ENCODE peak calls at places on chromosomes 2 and 18, in seven cellular contexts. F, X, Y, C, L, N and V are unnamed samples.

GRCh38 chr2:165635532-165635931 is 158.5 kb downstream of the GALNT3 start:
- DNase-seq in F (no peak), X (no peak), Y (no peak), C (no peak), L (no peak), N (no peak), V (no peak)

GRCh38 chr2:57720728-57721627 is 325.6 kb upstream of the VRK2 start:
- DNase-seq in F (peak; percentile 54), X (no peak), Y (peak; percentile 59), C (peak; percentile 22), L (peak; percentile 76), N (no peak), V (no peak)

GRCh38 chr2:70472256-70472905 is 81.2 kb downstream of the TGFA start:
- DNase-seq in F (no peak), X (no peak), Y (no peak), C (no peak), L (no peak), N (no peak), V (no peak)

GRCh38 chr2:57528499-57528898 is 518.1 kb upstream of the VRK2 start:
- DNase-seq in F (no peak), X (no peak), Y (no peak), C (no peak), L (no peak), N (no peak), V (no peak)

GRCh38 chr18:28143725-28144124 is 33.2 kb downstream of the CDH2 start:
- DNase-seq in F (no peak), X (no peak), Y (no peak), C (no peak), L (no peak), N (no peak), V (no peak)

GRCh38 chr2:241038374-241039180 is 40.2 kb downstream of the SNED1 start:
- DNase-seq in F (no peak), X (no peak), Y (no peak), C (no peak), L (no peak), N (no peak), V (no peak)

GRCh38 chr2:203484266-203485112 is 50.6 kb downstream of the RAPH1 start:
- DNase-seq in F (no peak), X (no peak), Y (no peak), C (no peak), L (peak; percentile 61), N (peak; percentile 32), V (no peak)

GRCh38 chr18:832085-832681 is 20.1 kb upstream of the YES1 start:
- DNase-seq in F (peak; percentile 77), X (no peak), Y (no peak), C (no peak), L (peak; percentile 43), N (peak; percentile 32), V (no peak)

GRCh38 chr2:26299488-26300092 is 46.4 kb upstream of the SELENOI start:
- DNase-seq in F (no peak), X (no peak), Y (no peak), C (peak; percentile 48), L (no peak), N (peak; percentile 41), V (no peak)

GRCh38 chr2:238525990-238526389 is 99.3 kb downstream of the ASB1 start:
- DNase-seq in F (no peak), X (no peak), Y (no peak), C (no peak), L (no peak), N (no peak), V (no peak)

GRCh38 chr2:105187531-105187930 is 54.0 kb upstream of the GPR45 start:
- DNase-seq in F (no peak), X (no peak), Y (no peak), C (no peak), L (no peak), N (no peak), V (no peak)

GRCh38 chr2:25228848-25229674 is 60.7 kb upstream of the POMC start:
- DNase-seq in F (peak; percentile 90), X (peak; percentile 34), Y (peak; percentile 98), C (peak; percentile 85), L (peak; percentile 84), N (peak; percentile 66), V (no peak)

GRCh38 chr2:25690058-25690457 is 16.7 kb upstream of the DTNB start:
- DNase-seq in F (no peak), X (no peak), Y (no peak), C (no peak), L (peak; percentile 33), N (peak; percentile 25), V (peak; percentile 25)

GRCh38 chr2:132581917-132582316 is 88.1 kb downstream of the LYPD1 start:
- DNase-seq in F (no peak), X (no peak), Y (no peak), C (no peak), L (no peak), N (peak; percentile 57), V (no peak)

GRCh38 chr18:55346387-55346786 is 241.6 kb downstream of the TCF4 start:
- DNase-seq in F (no peak), X (no peak), Y (no peak), C (no peak), L (no peak), N (no peak), V (no peak)

GRCh38 chr2:137924019-137924418 is 40.3 kb upstream of the HNMT start:
- DNase-seq in F (no peak), X (no peak), Y (no peak), C (no peak), L (no peak), N (no peak), V (no peak)

DNA sequence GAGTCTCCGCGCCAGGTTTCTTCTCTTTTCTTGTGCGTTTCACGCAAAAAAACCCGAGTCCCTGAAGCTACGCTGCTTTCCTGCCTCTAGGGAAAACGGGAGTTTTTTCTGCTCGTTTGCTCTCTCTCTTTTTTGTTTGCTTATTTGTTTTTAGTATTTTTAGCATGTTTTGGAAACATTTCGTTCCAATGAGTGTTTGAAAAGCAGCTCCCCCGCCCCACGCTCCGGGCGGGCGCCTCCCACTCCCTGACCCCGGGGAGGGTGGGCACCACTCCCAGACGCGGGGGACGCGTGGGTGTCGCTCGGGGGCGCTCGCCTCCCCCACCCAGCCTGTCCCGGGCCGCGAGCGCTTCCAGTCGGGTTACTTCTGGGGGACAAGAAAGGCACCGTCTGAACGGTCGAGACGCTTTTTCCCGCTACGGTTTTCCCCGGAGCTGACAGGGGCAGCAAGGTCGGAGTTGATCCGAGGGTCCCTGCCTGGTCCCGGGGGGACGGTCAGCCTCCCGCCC is 446 bp upstream of the EFHD1 start:
- DNase-seq in F (peak; percentile 54), X (peak; percentile 38), Y (no peak), C (peak; percentile 92), L (peak; percentile 41), N (no peak), V (peak; percentile 85)
- H3K4me3 ChIP-seq in F (peak overlapping the region; percentile 48), X (peak overlapping the region; percentile 75), Y (peak overlapping the region; percentile 49), C (peak overlapping the region; percentile 87), L (peak overlapping the region; percentile 61), N (peak overlapping the region; percentile 62), V (peak overlapping the region; percentile 81)

GRCh38 chr2:177031435-177032222 is 181.0 kb upstream of the HNRNPA3 start:
- DNase-seq in F (no peak), X (no peak), Y (peak; percentile 34), C (no peak), L (no peak), N (no peak), V (no peak)
- TF ChIP-seq EP300 in F (no peak), X (no peak), Y (no peak), C (no peak), L (no peak), N (no peak), V (no peak)

GRCh38 chr2:121501070-121501469 is 29.6 kb upstream of the RNU4ATAC start:
- DNase-seq in F (no peak), X (no peak), Y (no peak), C (no peak), L (no peak), N (no peak), V (no peak)
- TF ChIP-seq CTCF in F (no peak), X (no peak), Y (no peak), C (no peak), L (no peak), N (no peak), V (no peak)

GRCh38 chr2:128363991-128364390 is 45.3 kb upstream of the HS6ST1 start:
- DNase-seq in F (no peak), X (no peak), Y (peak; percentile 64), C (no peak), L (no peak), N (no peak), V (no peak)

GRCh38 chr2:128360711-128361110 is 42.0 kb upstream of the HS6ST1 start:
- DNase-seq in F (no peak), X (no peak), Y (no peak), C (no peak), L (no peak), N (no peak), V (no peak)

GRCh38 chr2:128361376-128362131 is 42.9 kb upstream of the HS6ST1 start:
- DNase-seq in F (no peak), X (no peak), Y (no peak), C (no peak), L (no peak), N (no peak), V (no peak)

GRCh38 chr2:128362889-128363228 is 44.2 kb upstream of the HS6ST1 start:
- DNase-seq in F (no peak), X (no peak), Y (no peak), C (no peak), L (peak; percentile 10), N (no peak), V (no peak)

DNA sequence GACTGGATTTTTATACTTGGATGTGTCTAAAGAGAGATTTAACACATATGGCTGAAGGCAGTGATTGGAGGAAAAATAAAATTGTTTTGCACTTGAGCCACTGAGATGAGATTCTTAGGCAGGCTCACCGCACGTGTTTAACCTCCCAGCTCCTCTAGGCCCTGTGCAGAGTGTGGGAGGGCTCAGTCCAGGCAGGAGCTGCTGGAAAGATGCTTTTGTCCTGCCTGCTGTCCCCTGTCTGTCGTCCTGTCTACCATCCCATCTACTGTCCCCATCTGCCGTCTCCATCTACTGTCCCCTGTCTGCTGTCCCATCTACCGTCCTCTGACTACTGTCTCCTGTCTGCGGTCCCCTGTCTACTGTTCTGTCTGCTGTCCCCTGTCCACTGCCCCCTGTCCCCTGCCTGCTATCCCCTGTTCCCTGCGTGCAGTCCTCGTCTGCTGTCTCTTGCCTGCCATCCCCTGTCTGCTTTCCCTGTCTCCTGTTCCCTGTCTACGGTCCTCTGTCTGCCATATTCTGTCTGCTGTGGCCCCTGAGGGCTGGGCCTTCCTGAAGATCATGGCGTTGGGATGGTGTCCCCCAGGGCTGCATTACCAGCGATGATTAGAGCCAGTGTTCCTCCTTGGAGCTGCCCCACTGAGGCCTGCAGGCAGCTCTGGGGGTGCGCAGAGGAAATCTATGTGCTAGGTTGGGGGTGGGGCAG is 43.7 kb upstream of the HS6ST1 start:
- DNase-seq in F (no peak), X (no peak), Y (no peak), C (no peak), L (no peak), N (no peak), V (no peak)
- H3K4me3 ChIP-seq in F (no peak overlapping the region), X (no peak overlapping the region), Y (no peak overlapping the region), C (no peak overlapping the region), L (no peak overlapping the region), N (no peak overlapping the region), V (no peak overlapping the region)